ENCODE peak calls at places on chromosome 13, in four cellular contexts. G is mesenchymal stem cell, E is aorta, S is Peyer's patch. N is an unnamed sample.

GRCh38 chr13:53150568-53150967 is 122.0 kb downstream of the OLFM4 start:
- DNase-seq in G (no peak), E (no peak), S (no peak), N (no peak)

GRCh38 chr13:30847697-30848307 is 58.3 kb upstream of the MEDAG start:
- DNase-seq in G (peak; percentile 100), E (peak; percentile 71), S (no peak), N (peak; percentile 83)

GRCh38 chr13:48737689-48738088 is 84.0 kb downstream of the CYSLTR2 start:
- DNase-seq in G (no peak), E (no peak), S (no peak), N (no peak)

GRCh38 chr13:31172535-31172934 is 10.8 kb upstream of the HSPH1 start:
- DNase-seq in G (peak; percentile 72), E (no peak), S (no peak), N (peak; percentile 90)

GRCh38 chr13:37306778-37307544 is 201.5 kb upstream of the CSNK1A1L start:
- DNase-seq in G (peak; percentile 87), E (no peak), S (no peak), N (peak; percentile 94)

GRCh38 chr13:63448654-63449053 is 2033.0 kb upstream of the PCDH20 start:
- DNase-seq in G (no peak), E (no peak), S (no peak), N (no peak)

GRCh38 chr13:34864650-34865049 is 77.4 kb upstream of the NBEA start:
- DNase-seq in G (no peak), E (no peak), S (peak; percentile 48), N (no peak)

GRCh38 chr13:28429685-28430290 is 65.1 kb downstream of the FLT1 start:
- DNase-seq in G (peak; percentile 44), E (no peak), S (peak; percentile 61), N (no peak)

GRCh38 chr13:106176103-106176502 is 359.4 kb downstream of the EFNB2 start:
- DNase-seq in G (peak; percentile 54), E (no peak), S (no peak), N (no peak)

GRCh38 chr13:114282143-114282685 is 813 bp downstream of the UPF3A start:
- DNase-seq in G (peak; percentile 87), E (peak; percentile 53), S (peak; percentile 60), N (peak; percentile 81)

GRCh38 chr13:86584301-86584700 is 785.1 kb upstream of the SLITRK6 start:
- DNase-seq in G (no peak), E (no peak), S (no peak), N (no peak)

GRCh38 chr13:21053231-21053630 is 8.2 kb downstream of the LATS2 start:
- DNase-seq in G (no peak), E (no peak), S (peak; percentile 30), N (peak; percentile 55)

GRCh38 chr13:50202485-50202884 is 187.2 kb downstream of the KCNRG start:
- DNase-seq in G (no peak), E (no peak), S (no peak), N (no peak)

GRCh38 chr13:20438801-20439200 is 86.9 kb downstream of the CRYL1 start:
- DNase-seq in G (no peak), E (no peak), S (no peak), N (no peak)

GRCh38 chr13:39144941-39145533 is 106.8 kb downstream of the NHLRC3 start:
- DNase-seq in G (peak; percentile 67), E (peak; percentile 51), S (peak; percentile 76), N (peak; percentile 54)

GRCh38 chr13:100454876-100455275 is 133.7 kb downstream of the GGACT start:
- DNase-seq in G (no peak), E (no peak), S (no peak), N (peak; percentile 63)

GRCh38 chr13:48769107-48769704 is 115.5 kb downstream of the CYSLTR2 start:
- DNase-seq in G (peak; percentile 89), E (peak; percentile 76), S (peak; percentile 94), N (peak; percentile 74)

GRCh38 chr13:64529874-64530485 is 2700.2 kb downstream of the PCDH9 start:
- DNase-seq in G (peak; percentile 7), E (no peak), S (no peak), N (no peak)

GRCh38 chr13:111514646-111515617 is 194.5 kb downstream of the TEX29 start:
- DNase-seq in G (no peak), E (no peak), S (no peak), N (no peak)

GRCh38 chr13:99980201-99981114 is 1.1 kb upstream of the ZIC2 start:
- DNase-seq in G (peak; percentile 54), E (peak; percentile 77), S (peak; percentile 70), N (peak; percentile 76)

GRCh38 chr13:31201341-31202024 is 1.7 kb downstream of the B3GLCT start:
- DNase-seq in G (peak; percentile 25), E (no peak), S (no peak), N (peak; percentile 44)

GRCh38 chr13:28705734-28706133 is 13.0 kb downstream of the SLC46A3 start:
- DNase-seq in G (peak; percentile 16), E (no peak), S (no peak), N (no peak)

GRCh38 chr13:30863231-30863630 is 42.8 kb upstream of the MEDAG start:
- DNase-seq in G (no peak), E (no peak), S (no peak), N (no peak)

GRCh38 chr13:107192289-107192688 is 624.4 kb upstream of the ARGLU1 start:
- DNase-seq in G (peak; percentile 67), E (no peak), S (no peak), N (no peak)

GRCh38 chr13:95833713-95834112 is 156.8 kb downstream of the DNAJC3 start:
- DNase-seq in G (peak; percentile 39), E (no peak), S (no peak), N (peak; percentile 31)

GRCh38 chr13:48562296-48563066 is 29.6 kb upstream of the RCBTB2 start:
- DNase-seq in G (no peak), E (no peak), S (peak; percentile 77), N (peak; percentile 84)

GRCh38 chr13:51148952-51149573 is 38.0 kb upstream of the C13orf42 start:
- DNase-seq in G (peak; percentile 54), E (no peak), S (no peak), N (peak; percentile 8)

GRCh38 chr13:28338202-28338601 is 156.7 kb downstream of the FLT1 start:
- DNase-seq in G (peak; percentile 58), E (no peak), S (no peak), N (no peak)

GRCh38 chr13:43357435-43358065 is 334.2 kb downstream of the DNAJC15 start:
- DNase-seq in G (no peak), E (no peak), S (no peak), N (no peak)

GRCh38 chr13:93248627-93249047 is 22.0 kb downstream of the GPC6 start:
- DNase-seq in G (peak; percentile 71), E (peak; percentile 50), S (no peak), N (no peak)

GRCh38 chr13:94829801-94830200 is 117.5 kb upstream of the SOX21 start:
- DNase-seq in G (no peak), E (no peak), S (no peak), N (no peak)

GRCh38 chr13:84867246-84867645 is 932.0 kb downstream of the SLITRK6 start:
- DNase-seq in G (no peak), E (no peak), S (no peak), N (peak; percentile 22)

GRCh38 chr13:21124853-21125252 is 51.5 kb downstream of the SKA3 start:
- DNase-seq in G (peak; percentile 63), E (no peak), S (no peak), N (no peak)

GRCh38 chr13:29125934-29126424 is 305.8 kb downstream of the MTUS2 start:
- DNase-seq in G (no peak), E (no peak), S (no peak), N (no peak)

GRCh38 chr13:51785592-51786424 is 18.2 kb downstream of the DHRS12 start:
- DNase-seq in G (peak; percentile 62), E (no peak), S (peak; percentile 61), N (no peak)

GRCh38 chr13:85009447-85009846 is 789.8 kb downstream of the SLITRK6 start:
- DNase-seq in G (peak; percentile 30), E (no peak), S (no peak), N (no peak)

DNA sequence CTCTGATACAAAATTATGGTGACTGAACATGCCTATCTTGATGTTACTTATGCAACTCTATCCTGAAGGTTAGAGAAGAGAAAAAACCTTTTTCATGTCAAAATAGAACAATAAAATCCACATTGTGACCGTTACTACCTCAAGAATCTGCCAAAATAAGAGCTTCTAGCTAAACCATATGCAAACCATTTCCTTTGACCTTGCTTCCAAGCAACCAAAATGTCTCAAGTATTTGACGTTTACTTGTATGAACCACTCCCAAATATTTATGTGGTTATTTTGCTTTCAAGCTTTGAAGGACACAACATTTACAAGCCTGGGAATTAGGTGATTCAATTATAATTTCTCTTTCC is 13.9 kb downstream of the FOXO1 start:
- DNase-seq in G (no peak), E (no peak), S (no peak), N (no peak)
- H3K4me1 ChIP-seq in G (peaks cover 1% of the 10 kb centered on the region), E (peaks cover 7% of the 10 kb centered on the region), S (peaks cover 22% of the 10 kb centered on the region), N (peaks cover 7% of the 10 kb centered on the region)

GRCh38 chr13:97263160-97263559 is 41.0 kb downstream of the MBNL2 start:
- DNase-seq in G (no peak), E (no peak), S (no peak), N (no peak)
- H3K4me1 ChIP-seq in G (peaks cover 33% of the 10 kb centered on the region), E (peaks cover 12% of the 10 kb centered on the region), S (no peaks in the 10 kb centered on the region), N (peaks cover 42% of the 10 kb centered on the region)

GRCh38 chr13:26660185-26660584 is 100.4 kb downstream of the GPR12 start:
- DNase-seq in G (no peak), E (no peak), S (no peak), N (no peak)
- H3K4me1 ChIP-seq in G (peaks cover 2% of the 10 kb centered on the region), E (no peaks in the 10 kb centered on the region), S (no peaks in the 10 kb centered on the region), N (peaks cover 4% of the 10 kb centered on the region)

GRCh38 chr13:113166266-113166665 is 7.8 kb downstream of the PROZ start:
- DNase-seq in G (no peak), E (no peak), S (no peak), N (no peak)
- H3K4me1 ChIP-seq in G (peaks cover 16% of the 10 kb centered on the region), E (no peaks in the 10 kb centered on the region), S (no peaks in the 10 kb centered on the region), N (no peaks in the 10 kb centered on the region)

DNA sequence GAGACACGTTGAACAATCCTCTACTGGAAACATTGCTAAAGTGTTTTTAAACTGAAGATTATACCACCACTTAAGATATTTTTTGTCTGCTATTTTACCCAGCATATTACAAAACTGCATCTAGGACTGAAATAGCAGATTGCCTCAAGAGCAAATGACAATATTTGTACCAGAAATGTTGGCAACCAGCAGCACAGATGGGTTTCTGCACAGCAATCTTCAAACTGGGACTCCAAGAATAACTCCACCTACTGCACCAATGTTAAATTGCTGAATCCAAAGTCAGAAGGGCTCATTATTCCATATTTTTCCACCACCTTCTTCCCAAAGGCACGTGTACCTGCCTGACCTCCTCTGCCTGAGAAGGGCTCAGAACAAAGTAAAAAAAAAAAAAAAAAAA is 79.6 kb downstream of the FOXO1 start:
- DNase-seq in G (no peak), E (no peak), S (no peak), N (no peak)
- H3K4me1 ChIP-seq in G (peaks cover 7% of the 10 kb centered on the region), E (peaks cover 13% of the 10 kb centered on the region), S (peaks cover 38% of the 10 kb centered on the region), N (peaks cover 37% of the 10 kb centered on the region)

DNA sequence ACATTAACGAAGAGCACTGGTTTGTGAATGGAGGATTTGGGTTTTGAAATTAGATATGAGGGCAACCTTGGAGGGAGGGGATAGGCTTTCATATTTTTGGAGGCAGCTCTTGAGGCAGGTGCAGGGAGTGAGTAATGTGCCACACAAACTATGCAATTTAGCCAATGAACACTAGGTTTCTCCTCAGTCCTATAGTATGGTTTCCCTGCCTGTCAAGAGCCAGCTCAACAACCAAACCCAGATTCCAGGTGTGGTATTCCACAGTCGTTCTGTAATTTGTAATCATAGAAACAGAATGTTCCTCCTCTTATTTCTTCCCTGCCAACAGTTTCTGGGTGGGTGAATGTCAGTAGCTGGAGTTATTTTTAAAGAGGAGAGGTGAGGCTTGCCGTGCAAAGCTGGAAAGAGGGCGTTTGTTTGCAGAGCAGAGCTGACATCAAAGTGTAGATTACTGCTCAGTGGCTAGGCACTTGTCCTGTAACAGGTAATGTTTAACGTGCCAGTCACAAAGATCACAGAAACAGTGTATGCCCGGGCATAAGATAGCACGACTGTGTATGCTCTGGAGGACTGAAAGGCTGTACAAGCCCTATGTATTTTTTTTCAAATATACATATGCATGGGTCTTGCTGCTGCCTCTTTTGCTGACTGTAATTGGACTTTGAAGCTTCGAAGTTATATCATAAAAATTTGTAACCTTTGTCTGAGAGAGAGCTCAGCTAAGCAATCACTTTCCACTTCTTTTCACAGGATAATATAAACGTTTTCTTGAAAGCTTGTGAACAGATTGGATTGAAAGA is 124.3 kb downstream of the LMO7 start:
- DNase-seq in G (no peak), E (no peak), S (peak; percentile 82), N (peak; percentile 94)
- H3K4me1 ChIP-seq in G (peaks cover 2% of the 10 kb centered on the region), E (peaks cover 8% of the 10 kb centered on the region), S (peaks cover 4% of the 10 kb centered on the region), N (peaks cover 12% of the 10 kb centered on the region)